ENCODE peak calls at places on chromosomes 4 and X, in eight cellular contexts. E, X, G, L, M, U, O and H are unnamed samples.

GRCh38 chrX:123884809-123885408 is 25.1 kb downstream of the XIAP start:
- DNase-seq in M (no peak), L (peak; percentile 37), E (peak; percentile 58), G (peak; percentile 51), O (no peak), X (peak; percentile 32), U (peak; percentile 75), H (peak; percentile 53)

GRCh38 chrX:16348286-16348685 is 181.0 kb downstream of the MAGEB17 start:
- DNase-seq in O (no peak), M (no peak), U (no peak), G (no peak), X (no peak), L (no peak), E (no peak), H (no peak)

GRCh38 chrX:119887721-119888425 is 7.8 kb upstream of the AKAP14 start:
- DNase-seq in X (peak; percentile 63), M (peak; percentile 84), U (no peak), O (no peak), E (peak; percentile 86), G (peak; percentile 8), L (peak; percentile 85), H (peak; percentile 38)

GRCh38 chr4:173135241-173135847 is 33.3 kb upstream of the GALNT7 start:
- DNase-seq in U (no peak), L (no peak), E (no peak), G (peak; percentile 70), O (no peak), M (no peak), X (peak; percentile 45), H (no peak)

GRCh38 chrX:39859991-39860861 is 237.5 kb downstream of the BCOR start:
- DNase-seq in G (peak; percentile 82), U (peak; percentile 67), X (peak; percentile 95), L (peak; percentile 91), O (no peak), E (peak; percentile 79), M (no peak), H (no peak)

GRCh38 chr4:86961605-86962295 is 26.9 kb downstream of the AFF1 start:
- DNase-seq in G (no peak), X (peak; percentile 54), M (no peak), U (no peak), O (no peak), L (no peak), E (no peak), H (no peak)

GRCh38 chrX:1657367-1658082 is 42.7 kb downstream of the ASMT start:
- DNase-seq in G (peak; percentile 73), M (no peak), O (no peak), X (peak; percentile 71), E (no peak), U (peak; percentile 48), L (no peak), H (peak; percentile 66)

GRCh38 chr4:151031831-151032605 is 16.9 kb upstream of the LRBA start:
- DNase-seq in O (peak; percentile 68), L (no peak), X (peak; percentile 23), U (no peak), M (no peak), G (peak; percentile 89), E (no peak), H (no peak)

GRCh38 chrX:71251456-71251973 is 2.4 kb downstream of the ZMYM3 start:
- DNase-seq in L (peak; percentile 24), E (no peak), G (no peak), X (no peak), U (no peak), M (no peak), O (no peak), H (no peak)

GRCh38 chr4:109729563-109730293 is at the start of gene PLA2G12A:
- DNase-seq in M (peak; percentile 87), X (peak; percentile 44), O (peak; percentile 15), L (peak; percentile 94), U (peak; percentile 23), E (peak; percentile 95), G (peak; percentile 53), H (peak; percentile 81)

GRCh38 chrX:124555036-124555595 is 208.8 kb downstream of the SH2D1A start:
- DNase-seq in O (peak; percentile 79), E (no peak), M (no peak), X (peak; percentile 59), L (peak; percentile 6), G (peak; percentile 87), U (no peak), H (no peak)

GRCh38 chrX:84339507-84340364 is 151.7 kb upstream of the RPS6KA6 start:
- DNase-seq in U (peak; percentile 20), O (no peak), G (peak; percentile 6), X (peak; percentile 5), M (no peak), L (peak; percentile 20), E (no peak), H (no peak)

GRCh38 chr4:113978561-113979156 is 788 bp downstream of the ARSJ start:
- DNase-seq in G (peak; percentile 33), M (no peak), U (no peak), X (no peak), O (no peak), L (peak; percentile 55), E (peak; percentile 44), H (no peak)

GRCh38 chr4:145939241-145939640 is 618 bp upstream of the ZNF827 start:
- DNase-seq in G (peak; percentile 34), O (no peak), E (no peak), X (no peak), U (no peak), M (no peak), L (no peak), H (no peak)

GRCh38 chr4:65600656-65601055 is 69.6 kb downstream of the EPHA5 start:
- DNase-seq in X (no peak), O (no peak), L (no peak), M (no peak), G (no peak), U (no peak), E (no peak), H (no peak)

GRCh38 chrX:120140293-120140981 is 18.0 kb upstream of the RHOXF2 start:
- DNase-seq in U (no peak), O (no peak), M (no peak), L (no peak), E (no peak), X (no peak), G (no peak), H (no peak)

GRCh38 chr4:8039290-8039689 is 99.6 kb upstream of the AFAP1 start:
- DNase-seq in G (no peak), M (peak; percentile 17), L (peak; percentile 58), O (no peak), E (peak; percentile 80), X (no peak), U (no peak), H (no peak)

GRCh38 chrX:34918856-34919255 is 23.7 kb upstream of the FAM47B start:
- DNase-seq in M (no peak), G (peak; percentile 25), O (no peak), U (no peak), L (peak; percentile 71), X (peak; percentile 68), E (peak; percentile 58), H (no peak)